ENCODE peak calls at places on chromosomes 3 and 15, in four cellular contexts. One of them, this sample, is unnamed.
A peak's percentile ranks its signal among the peaks of the same experiment; 100 is the strongest.

GRCh38 chr15:88301311-88301710 is 44.8 kb upstream of the NTRK3 start:
- DNase-seq in endothelial cell of umbilical vein: no peak
- DNase-seq in CD8-positive, alpha-beta memory T cell: no peak
- DNase-seq in SJSA1: no peak
- DNase-seq in this sample: no peak

GRCh38 chr15:74188216-74188615 is 14.4 kb downstream of the STRA6 start:
- DNase-seq in CD8-positive, alpha-beta memory T cell: no peak
- DNase-seq in endothelial cell of umbilical vein: no peak
- DNase-seq in SJSA1: no peak
- DNase-seq in this sample: peak; percentile 70

GRCh38 chr3:135448520-135448919 is 517.0 kb upstream of the PPP2R3A start:
- DNase-seq in endothelial cell of umbilical vein: no peak
- DNase-seq in SJSA1: no peak
- DNase-seq in CD8-positive, alpha-beta memory T cell: no peak
- DNase-seq in this sample: no peak

GRCh38 chr15:93052090-93052892 is 36.7 kb downstream of the RGMA start:
- DNase-seq in SJSA1: no peak
- DNase-seq in endothelial cell of umbilical vein: no peak
- DNase-seq in CD8-positive, alpha-beta memory T cell: no peak
- DNase-seq in this sample: no peak

GRCh38 chr15:89912674-89913396 is at the start of gene ARPIN:
- DNase-seq in endothelial cell of umbilical vein: peak; percentile 38
- DNase-seq in SJSA1: peak; percentile 55
- DNase-seq in CD8-positive, alpha-beta memory T cell: peak; percentile 10
- DNase-seq in this sample: peak; percentile 89

GRCh38 chr3:194852836-194853508 is 167.3 kb downstream of the FAM43A start:
- DNase-seq in SJSA1: no peak
- DNase-seq in CD8-positive, alpha-beta memory T cell: no peak
- DNase-seq in endothelial cell of umbilical vein: no peak
- DNase-seq in this sample: no peak

GRCh38 chr15:85543741-85544155 is 163.3 kb downstream of the AKAP13 start:
- DNase-seq in SJSA1: peak; percentile 14
- DNase-seq in CD8-positive, alpha-beta memory T cell: peak; percentile 53
- DNase-seq in endothelial cell of umbilical vein: peak; percentile 43
- DNase-seq in this sample: peak; percentile 88

GRCh38 chr15:85780586-85780985 is 14.1 kb downstream of the KLHL25 start:
- DNase-seq in CD8-positive, alpha-beta memory T cell: no peak
- DNase-seq in SJSA1: no peak
- DNase-seq in endothelial cell of umbilical vein: no peak
- DNase-seq in this sample: no peak

GRCh38 chr3:111737712-111738097 is 121.4 kb upstream of the PHLDB2 start:
- DNase-seq in CD8-positive, alpha-beta memory T cell: no peak
- DNase-seq in endothelial cell of umbilical vein: no peak
- DNase-seq in SJSA1: peak; percentile 55
- DNase-seq in this sample: no peak

GRCh38 chr3:185188816-185189215 is 36.0 kb upstream of the C3orf70 start:
- DNase-seq in SJSA1: no peak
- DNase-seq in CD8-positive, alpha-beta memory T cell: no peak
- DNase-seq in endothelial cell of umbilical vein: no peak
- DNase-seq in this sample: no peak

GRCh38 chr15:24823473-24823872 is 131.3 kb upstream of the SNRPN start:
- DNase-seq in SJSA1: no peak
- DNase-seq in CD8-positive, alpha-beta memory T cell: no peak
- DNase-seq in endothelial cell of umbilical vein: peak; percentile 3
- DNase-seq in this sample: no peak

GRCh38 chr15:80419546-80419945 is 15.4 kb downstream of the ARNT2 start:
- DNase-seq in CD8-positive, alpha-beta memory T cell: no peak
- DNase-seq in SJSA1: peak; percentile 47
- DNase-seq in endothelial cell of umbilical vein: peak; percentile 18
- DNase-seq in this sample: no peak

GRCh38 chr15:72184165-72184811 is 13.3 kb downstream of the GRAMD2A start:
- DNase-seq in endothelial cell of umbilical vein: no peak
- DNase-seq in CD8-positive, alpha-beta memory T cell: no peak
- DNase-seq in SJSA1: peak; percentile 47
- DNase-seq in this sample: peak; percentile 66

GRCh38 chr3:47884603-47885002 is 81.7 kb downstream of the DHX30 start:
- DNase-seq in endothelial cell of umbilical vein: no peak
- DNase-seq in CD8-positive, alpha-beta memory T cell: no peak
- DNase-seq in SJSA1: no peak
- DNase-seq in this sample: no peak

GRCh38 chr15:72758195-72758594 is 25.4 kb downstream of the ADPGK start:
- DNase-seq in CD8-positive, alpha-beta memory T cell: no peak
- DNase-seq in endothelial cell of umbilical vein: peak; percentile 68
- DNase-seq in SJSA1: peak; percentile 96
- DNase-seq in this sample: no peak

GRCh38 chr3:128875556-128876120 is 3.8 kb upstream of the ACAD9 start:
- DNase-seq in SJSA1: no peak
- DNase-seq in CD8-positive, alpha-beta memory T cell: peak; percentile 69
- DNase-seq in endothelial cell of umbilical vein: peak; percentile 26
- DNase-seq in this sample: peak; percentile 58

GRCh38 chr3:186002884-186003472 is 65.2 kb upstream of the TRA2B start:
- DNase-seq in endothelial cell of umbilical vein: peak; percentile 31
- DNase-seq in CD8-positive, alpha-beta memory T cell: no peak
- DNase-seq in SJSA1: peak; percentile 10
- DNase-seq in this sample: no peak

GRCh38 chr3:150073513-150073912 is 102.8 kb upstream of the PFN2 start:
- DNase-seq in SJSA1: no peak
- DNase-seq in endothelial cell of umbilical vein: no peak
- DNase-seq in CD8-positive, alpha-beta memory T cell: no peak
- DNase-seq in this sample: no peak

GRCh38 chr3:29301332-29302011 is 20.6 kb downstream of the RBMS3 start:
- DNase-seq in SJSA1: no peak
- DNase-seq in CD8-positive, alpha-beta memory T cell: no peak
- DNase-seq in endothelial cell of umbilical vein: peak; percentile 36
- DNase-seq in this sample: no peak
- H3K27ac ChIP-seq in SJSA1: no peak overlapping the region
- H3K27ac ChIP-seq in CD8-positive, alpha-beta memory T cell: no peak overlapping the region
- H3K27ac ChIP-seq in endothelial cell of umbilical vein: no peak overlapping the region
- H3K27ac ChIP-seq in this sample: no peak overlapping the region

GRCh38 chr15:58539548-58539947 is 107.8 kb downstream of the LIPC start:
- DNase-seq in CD8-positive, alpha-beta memory T cell: no peak
- DNase-seq in endothelial cell of umbilical vein: no peak
- DNase-seq in SJSA1: no peak
- DNase-seq in this sample: no peak

GRCh38 chr15:58537480-58537879 is 105.7 kb downstream of the LIPC start:
- DNase-seq in endothelial cell of umbilical vein: no peak
- DNase-seq in SJSA1: no peak
- DNase-seq in CD8-positive, alpha-beta memory T cell: no peak
- DNase-seq in this sample: no peak

GRCh38 chr15:58537033-58537432 is 105.2 kb downstream of the LIPC start:
- DNase-seq in endothelial cell of umbilical vein: no peak
- DNase-seq in SJSA1: no peak
- DNase-seq in CD8-positive, alpha-beta memory T cell: no peak
- DNase-seq in this sample: no peak

GRCh38 chr15:58538225-58538731 is 106.5 kb downstream of the LIPC start:
- DNase-seq in CD8-positive, alpha-beta memory T cell: no peak
- DNase-seq in SJSA1: no peak
- DNase-seq in endothelial cell of umbilical vein: no peak
- DNase-seq in this sample: no peak

DNA sequence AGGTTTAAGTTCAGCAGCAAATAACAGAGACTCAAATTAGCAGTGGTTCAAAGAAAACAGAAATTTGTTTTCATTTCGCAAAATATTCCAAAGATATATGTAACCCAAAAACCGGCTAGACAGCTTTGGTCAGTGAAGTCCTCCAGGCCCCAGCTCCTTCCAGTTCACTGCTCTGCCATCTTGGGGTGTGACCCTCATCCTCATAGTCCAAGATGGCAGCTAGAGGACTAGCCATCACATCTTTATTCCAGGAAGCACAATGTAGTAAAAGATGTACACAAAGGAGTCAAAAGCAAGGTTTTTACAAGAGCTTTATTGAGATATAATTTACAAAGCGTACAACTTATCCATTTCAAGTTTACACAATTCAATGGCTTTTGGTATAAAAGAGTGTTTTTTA is 107.1 kb downstream of the LIPC start:
- DNase-seq in endothelial cell of umbilical vein: no peak
- DNase-seq in CD8-positive, alpha-beta memory T cell: no peak
- DNase-seq in SJSA1: no peak
- DNase-seq in this sample: no peak
- H3K4me1 ChIP-seq in endothelial cell of umbilical vein: no peaks in the 10 kb centered on the region
- H3K4me1 ChIP-seq in CD8-positive, alpha-beta memory T cell: no peaks in the 10 kb centered on the region
- H3K4me1 ChIP-seq in SJSA1: peaks cover 16% of the 10 kb centered on the region
- H3K4me1 ChIP-seq in this sample: no peaks in the 10 kb centered on the region

DNA sequence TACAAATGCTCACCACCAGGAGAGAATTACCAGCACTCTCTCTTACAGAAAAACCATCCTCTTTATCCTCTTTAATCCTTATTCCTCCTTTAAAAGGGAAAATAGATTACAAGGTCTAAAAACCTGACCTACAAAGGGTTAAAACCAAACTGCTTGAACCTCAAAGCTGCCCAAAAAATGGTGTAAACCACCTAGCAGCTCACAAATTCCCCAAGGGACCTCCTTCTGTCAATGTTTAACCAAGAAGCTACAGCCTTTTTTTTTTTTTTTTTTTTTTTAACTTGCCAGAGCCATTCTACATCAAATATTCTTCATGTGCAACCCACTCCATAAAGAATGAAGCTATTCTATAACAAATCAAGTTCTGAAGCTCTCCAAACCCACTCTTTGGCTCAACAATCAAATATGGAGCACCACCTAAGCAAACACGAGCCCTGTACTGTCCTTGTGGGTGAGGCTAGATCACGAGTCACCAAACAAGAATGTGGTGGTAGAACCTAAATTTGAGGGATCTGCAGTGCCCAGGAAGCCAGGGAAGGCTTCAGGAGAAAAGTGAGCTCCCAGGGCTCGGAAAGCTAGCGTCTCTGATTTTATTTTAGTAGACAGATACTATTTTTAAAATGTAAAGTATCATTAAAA is 20.1 kb downstream of the OSBPL10 start:
- DNase-seq in endothelial cell of umbilical vein: no peak
- DNase-seq in CD8-positive, alpha-beta memory T cell: no peak
- DNase-seq in SJSA1: peak; percentile 37
- DNase-seq in this sample: no peak
- H3K4me3 ChIP-seq in endothelial cell of umbilical vein: no peak overlapping the region
- H3K4me3 ChIP-seq in CD8-positive, alpha-beta memory T cell: no peak overlapping the region
- H3K4me3 ChIP-seq in SJSA1: no peak overlapping the region
- H3K4me3 ChIP-seq in this sample: no peak overlapping the region

GRCh38 chr3:12507871-12508281 is 23.6 kb downstream of the TSEN2 start:
- DNase-seq in endothelial cell of umbilical vein: peak; percentile 39
- DNase-seq in CD8-positive, alpha-beta memory T cell: no peak
- DNase-seq in SJSA1: no peak
- DNase-seq in this sample: no peak
- H3K27ac ChIP-seq in endothelial cell of umbilical vein: peak overlapping the region; percentile 49
- H3K27ac ChIP-seq in CD8-positive, alpha-beta memory T cell: no peak overlapping the region
- H3K27ac ChIP-seq in SJSA1: peak overlapping the region; percentile 19
- H3K27ac ChIP-seq in this sample: no peak overlapping the region

GRCh38 chr3:122603056-122603455 is 25.6 kb downstream of the PARP15 start:
- DNase-seq in CD8-positive, alpha-beta memory T cell: no peak
- DNase-seq in SJSA1: no peak
- DNase-seq in endothelial cell of umbilical vein: no peak
- DNase-seq in this sample: no peak

GRCh38 chr3:122594025-122594424 is 16.6 kb downstream of the PARP15 start:
- DNase-seq in endothelial cell of umbilical vein: no peak
- DNase-seq in SJSA1: no peak
- DNase-seq in CD8-positive, alpha-beta memory T cell: no peak
- DNase-seq in this sample: no peak

DNA sequence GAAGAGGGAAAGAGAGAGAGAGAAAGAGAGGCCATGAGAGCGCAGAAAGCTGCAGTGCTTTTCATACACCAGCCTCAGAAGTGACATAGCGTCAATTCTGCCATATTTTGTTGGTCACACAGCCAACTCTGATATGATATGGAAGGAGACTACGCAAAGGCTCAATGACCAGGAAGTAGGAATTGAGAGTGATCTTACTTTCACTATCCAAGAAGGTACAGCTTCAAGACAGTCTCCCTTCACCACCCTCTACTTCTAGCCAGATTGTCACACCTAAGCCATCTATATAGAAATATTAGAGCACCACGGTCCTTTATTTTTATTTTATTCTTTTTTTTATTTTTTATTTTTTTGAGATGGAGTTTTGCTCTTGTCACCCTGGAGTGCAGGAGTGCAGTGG is 21.1 kb downstream of the PARP15 start:
- DNase-seq in CD8-positive, alpha-beta memory T cell: no peak
- DNase-seq in endothelial cell of umbilical vein: no peak
- DNase-seq in SJSA1: no peak
- DNase-seq in this sample: no peak
- H3K4me1 ChIP-seq in CD8-positive, alpha-beta memory T cell: no peaks in the 10 kb centered on the region
- H3K4me1 ChIP-seq in endothelial cell of umbilical vein: no peaks in the 10 kb centered on the region
- H3K4me1 ChIP-seq in SJSA1: no peaks in the 10 kb centered on the region
- H3K4me1 ChIP-seq in this sample: no peaks in the 10 kb centered on the region

DNA sequence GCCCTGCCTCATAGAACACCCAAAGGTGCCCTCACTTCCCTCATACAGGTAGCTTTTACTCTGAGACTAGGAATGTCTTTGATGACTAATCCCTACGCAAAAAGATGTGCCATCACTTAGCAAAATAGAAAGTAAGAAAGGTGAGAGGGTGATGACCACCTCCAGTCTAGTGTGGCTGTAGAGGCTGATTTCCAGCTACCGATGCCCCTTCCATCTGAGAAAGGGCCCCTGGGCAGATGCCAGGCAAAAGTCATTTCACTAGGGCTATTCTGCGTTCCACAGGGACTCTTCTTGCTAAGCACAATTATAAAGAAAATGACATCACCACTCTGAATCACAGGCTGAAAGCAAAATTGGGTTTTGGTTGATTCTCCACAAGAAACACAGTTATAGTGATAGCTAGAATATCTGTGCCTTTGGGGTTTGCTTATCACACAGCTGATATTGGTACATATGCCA is 77.4 kb downstream of the RBPMS2 start:
- DNase-seq in CD8-positive, alpha-beta memory T cell: no peak
- DNase-seq in SJSA1: no peak
- DNase-seq in endothelial cell of umbilical vein: no peak
- DNase-seq in this sample: no peak
- H3K4me3 ChIP-seq in CD8-positive, alpha-beta memory T cell: no peak overlapping the region
- H3K4me3 ChIP-seq in SJSA1: no peak overlapping the region
- H3K4me3 ChIP-seq in endothelial cell of umbilical vein: no peak overlapping the region
- H3K4me3 ChIP-seq in this sample: no peak overlapping the region

GRCh38 chr3:170999737-171000242 is 26.7 kb downstream of the SLC2A2 start:
- DNase-seq in CD8-positive, alpha-beta memory T cell: no peak
- DNase-seq in SJSA1: peak; percentile 16
- DNase-seq in endothelial cell of umbilical vein: peak; percentile 95
- DNase-seq in this sample: no peak
- H3K27ac ChIP-seq in CD8-positive, alpha-beta memory T cell: no peak overlapping the region
- H3K27ac ChIP-seq in SJSA1: no peak overlapping the region
- H3K27ac ChIP-seq in endothelial cell of umbilical vein: peak overlapping the region; percentile 1
- H3K27ac ChIP-seq in this sample: no peak overlapping the region

This sample was measured in left lung.